ENCODE peak calls at places on chromosomes 3 and 15, in four cellular contexts. T is dorsolateral prefrontal cortex; B is SK-MEL-5; P is activated effector memory CD4-positive, alpha-beta T cell treated with Interleukin-2 at 50 U/mL for 16 hours. M is an unnamed sample.

GRCh38 chr3:153889905-153890334 is 231.3 kb upstream of the ARHGEF26 start:
- DNase-seq in P (no peak), T (no peak), B (no peak), M (no peak)

GRCh38 chr3:123586131-123586530 is 1.3 kb upstream of the HACD2 start:
- DNase-seq in P (no peak), T (peak), B (peak), M (no peak)

GRCh38 chr3:155026999-155027591 is 53.0 kb upstream of the MME start:
- DNase-seq in B (no peak), P (no peak), T (no peak), M (no peak)

GRCh38 chr3:107416886-107417285 is 39.6 kb downstream of the CCDC54 start:
- DNase-seq in T (no peak), B (no peak), P (no peak), M (no peak)

GRCh38 chr3:150409527-150410310 is 1.6 kb downstream of the TSC22D2 start:
- DNase-seq in T (peak), P (peak), B (peak), M (peak)

GRCh38 chr3:100317928-100318327 is 16.6 kb upstream of the NIT2 start:
- DNase-seq in T (no peak), B (no peak), P (no peak), M (peak)

GRCh38 chr3:127052121-127052561 is 69.2 kb downstream of the PLXNA1 start:
- DNase-seq in B (no peak), P (no peak), T (no peak), M (no peak)

GRCh38 chr15:61748529-61748928 is 311.7 kb downstream of the VPS13C start:
- DNase-seq in T (no peak), P (no peak), B (no peak), M (no peak)

GRCh38 chr15:62920569-62921502 is 121.7 kb upstream of the TPM1 start:
- DNase-seq in B (no peak), P (no peak), T (no peak), M (no peak)

GRCh38 chr3:154334973-154335420 is 10.7 kb upstream of the DHX36 start:
- DNase-seq in B (peak), T (no peak), P (no peak), M (peak)

GRCh38 chr15:81296673-81297072 is 27.3 kb downstream of the STARD5 start:
- DNase-seq in P (peak), T (no peak), B (no peak), M (peak)

GRCh38 chr3:107235923-107236315 is 141.3 kb upstream of the CCDC54 start:
- DNase-seq in P (no peak), B (peak), T (peak), M (peak)